ENCODE peak calls at places on chromosomes 12 and 14, in nine cellular contexts. One of them, this sample, is unnamed.

GRCh38 chr12:9673404-9674225 is 4.1 kb downstream of the CLEC2D start:
- DNase-seq in T follicular helper cell: peak
- DNase-seq in Calu3: peak
- DNase-seq in A549: peak
- DNase-seq in tibial nerve: no peak
- DNase-seq in cardiac muscle cell: peak
- DNase-seq in type B pancreatic cell: no peak
- DNase-seq in astrocyte of the spinal cord: peak
- DNase-seq in endothelial cell: no peak
- DNase-seq in this sample: no peak

GRCh38 chr14:72775923-72776554 is 117.9 kb downstream of the DPF3 start:
- DNase-seq in T follicular helper cell: no peak
- DNase-seq in Calu3: no peak
- DNase-seq in A549: no peak
- DNase-seq in tibial nerve: no peak
- DNase-seq in cardiac muscle cell: no peak
- DNase-seq in type B pancreatic cell: peak
- DNase-seq in astrocyte of the spinal cord: no peak
- DNase-seq in endothelial cell: no peak
- DNase-seq in this sample: no peak

GRCh38 chr12:64192644-64193043 is 29.5 kb downstream of the KICS2 start:
- DNase-seq in T follicular helper cell: no peak
- DNase-seq in Calu3: no peak
- DNase-seq in A549: no peak
- DNase-seq in tibial nerve: no peak
- DNase-seq in cardiac muscle cell: no peak
- DNase-seq in type B pancreatic cell: no peak
- DNase-seq in astrocyte of the spinal cord: no peak
- DNase-seq in endothelial cell: no peak
- DNase-seq in this sample: no peak

GRCh38 chr12:109818900-109819500 is 14.2 kb downstream of the TRPV4 start:
- DNase-seq in T follicular helper cell: no peak
- DNase-seq in Calu3: no peak
- DNase-seq in A549: peak
- DNase-seq in tibial nerve: no peak
- DNase-seq in cardiac muscle cell: no peak
- DNase-seq in type B pancreatic cell: no peak
- DNase-seq in astrocyte of the spinal cord: no peak
- DNase-seq in endothelial cell: no peak
- DNase-seq in this sample: no peak

GRCh38 chr14:74501135-74501614 is 7.6 kb downstream of the ISCA2 start:
- DNase-seq in T follicular helper cell: no peak
- DNase-seq in Calu3: peak
- DNase-seq in A549: peak
- DNase-seq in tibial nerve: peak
- DNase-seq in cardiac muscle cell: peak
- DNase-seq in type B pancreatic cell: no peak
- DNase-seq in astrocyte of the spinal cord: peak
- DNase-seq in endothelial cell: peak
- DNase-seq in this sample: peak

GRCh38 chr14:102523200-102524025 is 13.8 kb upstream of the ANKRD9 start:
- DNase-seq in T follicular helper cell: no peak
- DNase-seq in Calu3: no peak
- DNase-seq in A549: no peak
- DNase-seq in tibial nerve: no peak
- DNase-seq in cardiac muscle cell: no peak
- DNase-seq in type B pancreatic cell: no peak
- DNase-seq in astrocyte of the spinal cord: no peak
- DNase-seq in endothelial cell: no peak
- DNase-seq in this sample: no peak

GRCh38 chr14:34994668-34995067 is 11.9 kb downstream of the SRP54 start:
- DNase-seq in T follicular helper cell: no peak
- DNase-seq in Calu3: no peak
- DNase-seq in A549: no peak
- DNase-seq in tibial nerve: no peak
- DNase-seq in cardiac muscle cell: no peak
- DNase-seq in type B pancreatic cell: no peak
- DNase-seq in astrocyte of the spinal cord: no peak
- DNase-seq in endothelial cell: no peak
- DNase-seq in this sample: no peak

GRCh38 chr12:80815351-80815750 is 98.6 kb downstream of the MYF5 start:
- DNase-seq in T follicular helper cell: no peak
- DNase-seq in Calu3: no peak
- DNase-seq in A549: no peak
- DNase-seq in tibial nerve: no peak
- DNase-seq in cardiac muscle cell: no peak
- DNase-seq in type B pancreatic cell: no peak
- DNase-seq in astrocyte of the spinal cord: no peak
- DNase-seq in endothelial cell: no peak
- DNase-seq in this sample: no peak

GRCh38 chr12:27682534-27682933 is 13.7 kb upstream of the REP15 start:
- DNase-seq in T follicular helper cell: no peak
- DNase-seq in Calu3: no peak
- DNase-seq in A549: no peak
- DNase-seq in tibial nerve: no peak
- DNase-seq in cardiac muscle cell: no peak
- DNase-seq in type B pancreatic cell: no peak
- DNase-seq in astrocyte of the spinal cord: peak
- DNase-seq in endothelial cell: no peak
- DNase-seq in this sample: no peak

GRCh38 chr12:3228587-3228986 is 151.4 kb downstream of the TSPAN9 start:
- DNase-seq in T follicular helper cell: no peak
- DNase-seq in Calu3: no peak
- DNase-seq in A549: no peak
- DNase-seq in tibial nerve: no peak
- DNase-seq in cardiac muscle cell: no peak
- DNase-seq in type B pancreatic cell: no peak
- DNase-seq in astrocyte of the spinal cord: no peak
- DNase-seq in endothelial cell: no peak
- DNase-seq in this sample: no peak

GRCh38 chr12:104478396-104479140 is 21.8 kb downstream of the CHST11 start:
- DNase-seq in T follicular helper cell: no peak
- DNase-seq in Calu3: no peak
- DNase-seq in A549: no peak
- DNase-seq in tibial nerve: no peak
- DNase-seq in cardiac muscle cell: no peak
- DNase-seq in type B pancreatic cell: no peak
- DNase-seq in astrocyte of the spinal cord: peak
- DNase-seq in endothelial cell: no peak
- DNase-seq in this sample: no peak

GRCh38 chr14:96564389-96564788 is 62.2 kb downstream of the PAPOLA start:
- DNase-seq in T follicular helper cell: no peak
- DNase-seq in Calu3: no peak
- DNase-seq in A549: no peak
- DNase-seq in tibial nerve: no peak
- DNase-seq in cardiac muscle cell: no peak
- DNase-seq in type B pancreatic cell: no peak
- DNase-seq in astrocyte of the spinal cord: no peak
- DNase-seq in endothelial cell: no peak
- DNase-seq in this sample: no peak

GRCh38 chr14:104707629-104708595 is 16.1 kb upstream of the ADSS1 start:
- DNase-seq in T follicular helper cell: no peak
- DNase-seq in Calu3: no peak
- DNase-seq in A549: no peak
- DNase-seq in tibial nerve: no peak
- DNase-seq in cardiac muscle cell: no peak
- DNase-seq in type B pancreatic cell: no peak
- DNase-seq in astrocyte of the spinal cord: no peak
- DNase-seq in endothelial cell: no peak
- DNase-seq in this sample: no peak

GRCh38 chr12:79553863-79554574 is 136.7 kb downstream of the PAWR start:
- DNase-seq in T follicular helper cell: no peak
- DNase-seq in Calu3: no peak
- DNase-seq in A549: no peak
- DNase-seq in tibial nerve: no peak
- DNase-seq in cardiac muscle cell: no peak
- DNase-seq in type B pancreatic cell: no peak
- DNase-seq in astrocyte of the spinal cord: no peak
- DNase-seq in endothelial cell: no peak
- DNase-seq in this sample: no peak

GRCh38 chr12:12726543-12727093 is 9.4 kb downstream of the CDKN1B start:
- DNase-seq in T follicular helper cell: no peak
- DNase-seq in Calu3: no peak
- DNase-seq in A549: peak
- DNase-seq in tibial nerve: no peak
- DNase-seq in cardiac muscle cell: no peak
- DNase-seq in type B pancreatic cell: no peak
- DNase-seq in astrocyte of the spinal cord: peak
- DNase-seq in endothelial cell: no peak
- DNase-seq in this sample: no peak

GRCh38 chr12:102879144-102879763 is 37.8 kb downstream of the PAH start:
- DNase-seq in T follicular helper cell: no peak
- DNase-seq in Calu3: peak
- DNase-seq in A549: peak
- DNase-seq in tibial nerve: peak
- DNase-seq in cardiac muscle cell: peak
- DNase-seq in type B pancreatic cell: no peak
- DNase-seq in astrocyte of the spinal cord: no peak
- DNase-seq in endothelial cell: peak
- DNase-seq in this sample: peak

GRCh38 chr12:43148711-43149110 is 403.3 kb downstream of the ADAMTS20 start:
- DNase-seq in T follicular helper cell: no peak
- DNase-seq in Calu3: no peak
- DNase-seq in A549: no peak
- DNase-seq in tibial nerve: no peak
- DNase-seq in cardiac muscle cell: no peak
- DNase-seq in type B pancreatic cell: no peak
- DNase-seq in astrocyte of the spinal cord: no peak
- DNase-seq in endothelial cell: no peak
- DNase-seq in this sample: no peak

GRCh38 chr12:121364657-121365265 is 12.6 kb upstream of the ANAPC5 start:
- DNase-seq in T follicular helper cell: no peak
- DNase-seq in Calu3: no peak
- DNase-seq in A549: no peak
- DNase-seq in tibial nerve: no peak
- DNase-seq in cardiac muscle cell: no peak
- DNase-seq in type B pancreatic cell: no peak
- DNase-seq in astrocyte of the spinal cord: peak
- DNase-seq in endothelial cell: no peak
- DNase-seq in this sample: no peak

GRCh38 chr12:11794311-11794710 is 144.8 kb downstream of the ETV6 start:
- DNase-seq in T follicular helper cell: no peak
- DNase-seq in Calu3: no peak
- DNase-seq in A549: no peak
- DNase-seq in tibial nerve: no peak
- DNase-seq in cardiac muscle cell: peak
- DNase-seq in type B pancreatic cell: no peak
- DNase-seq in astrocyte of the spinal cord: no peak
- DNase-seq in endothelial cell: no peak
- DNase-seq in this sample: no peak

GRCh38 chr12:106863185-106863584 is 88.7 kb downstream of the RIC8B start:
- DNase-seq in T follicular helper cell: no peak
- DNase-seq in Calu3: no peak
- DNase-seq in A549: no peak
- DNase-seq in tibial nerve: no peak
- DNase-seq in cardiac muscle cell: no peak
- DNase-seq in type B pancreatic cell: no peak
- DNase-seq in astrocyte of the spinal cord: no peak
- DNase-seq in endothelial cell: no peak
- DNase-seq in this sample: no peak

GRCh38 chr12:34400986-34401658 is 378.8 kb downstream of the ALG10 start:
- DNase-seq in T follicular helper cell: no peak
- DNase-seq in Calu3: no peak
- DNase-seq in A549: no peak
- DNase-seq in tibial nerve: peak
- DNase-seq in cardiac muscle cell: no peak
- DNase-seq in type B pancreatic cell: peak
- DNase-seq in astrocyte of the spinal cord: no peak
- DNase-seq in endothelial cell: peak
- DNase-seq in this sample: no peak

GRCh38 chr12:124036117-124037109 is 63.4 kb downstream of the ZNF664 start:
- DNase-seq in T follicular helper cell: peak
- DNase-seq in Calu3: peak
- DNase-seq in A549: peak
- DNase-seq in tibial nerve: no peak
- DNase-seq in cardiac muscle cell: peak
- DNase-seq in type B pancreatic cell: no peak
- DNase-seq in astrocyte of the spinal cord: peak
- DNase-seq in endothelial cell: peak
- DNase-seq in this sample: peak

GRCh38 chr12:56839489-56840442 is 76.6 kb downstream of the HSD17B6 start:
- DNase-seq in T follicular helper cell: no peak
- DNase-seq in Calu3: peak
- DNase-seq in A549: peak
- DNase-seq in tibial nerve: no peak
- DNase-seq in cardiac muscle cell: peak
- DNase-seq in type B pancreatic cell: no peak
- DNase-seq in astrocyte of the spinal cord: peak
- DNase-seq in endothelial cell: peak
- DNase-seq in this sample: peak

GRCh38 chr14:22549981-22550670 is 38.9 kb downstream of the DAD1 start:
- DNase-seq in T follicular helper cell: peak
- DNase-seq in Calu3: no peak
- DNase-seq in A549: no peak
- DNase-seq in tibial nerve: no peak
- DNase-seq in cardiac muscle cell: no peak
- DNase-seq in type B pancreatic cell: no peak
- DNase-seq in astrocyte of the spinal cord: peak
- DNase-seq in endothelial cell: no peak
- DNase-seq in this sample: no peak

GRCh38 chr14:20262642-20263128 is 23.6 kb downstream of the OR11H4 start:
- DNase-seq in T follicular helper cell: no peak
- DNase-seq in Calu3: no peak
- DNase-seq in A549: peak
- DNase-seq in tibial nerve: no peak
- DNase-seq in cardiac muscle cell: no peak
- DNase-seq in type B pancreatic cell: no peak
- DNase-seq in astrocyte of the spinal cord: no peak
- DNase-seq in endothelial cell: no peak
- DNase-seq in this sample: no peak

GRCh38 chr12:118850244-118850825 is 131.0 kb upstream of the SRRM4 start:
- DNase-seq in T follicular helper cell: no peak
- DNase-seq in Calu3: peak
- DNase-seq in A549: peak
- DNase-seq in tibial nerve: no peak
- DNase-seq in cardiac muscle cell: no peak
- DNase-seq in type B pancreatic cell: no peak
- DNase-seq in astrocyte of the spinal cord: no peak
- DNase-seq in endothelial cell: peak
- DNase-seq in this sample: peak

GRCh38 chr12:30792648-30793499 is 38.1 kb upstream of the CAPRIN2 start:
- DNase-seq in T follicular helper cell: no peak
- DNase-seq in Calu3: peak
- DNase-seq in A549: peak
- DNase-seq in tibial nerve: no peak
- DNase-seq in cardiac muscle cell: no peak
- DNase-seq in type B pancreatic cell: no peak
- DNase-seq in astrocyte of the spinal cord: peak
- DNase-seq in endothelial cell: no peak
- DNase-seq in this sample: no peak

GRCh38 chr12:25583545-25583944 is 30.5 kb upstream of the LMNTD1 start:
- DNase-seq in T follicular helper cell: no peak
- DNase-seq in Calu3: peak
- DNase-seq in A549: peak
- DNase-seq in tibial nerve: no peak
- DNase-seq in cardiac muscle cell: peak
- DNase-seq in type B pancreatic cell: no peak
- DNase-seq in astrocyte of the spinal cord: no peak
- DNase-seq in endothelial cell: no peak
- DNase-seq in this sample: no peak

GRCh38 chr12:49929581-49929980 is 21.0 kb upstream of the AQP2 start:
- DNase-seq in T follicular helper cell: no peak
- DNase-seq in Calu3: no peak
- DNase-seq in A549: no peak
- DNase-seq in tibial nerve: no peak
- DNase-seq in cardiac muscle cell: no peak
- DNase-seq in type B pancreatic cell: no peak
- DNase-seq in astrocyte of the spinal cord: no peak
- DNase-seq in endothelial cell: no peak
- DNase-seq in this sample: no peak

GRCh38 chr14:86790408-86791364 is 1202.3 kb downstream of the GALC start:
- DNase-seq in T follicular helper cell: no peak
- DNase-seq in Calu3: no peak
- DNase-seq in A549: no peak
- DNase-seq in tibial nerve: no peak
- DNase-seq in cardiac muscle cell: no peak
- DNase-seq in type B pancreatic cell: no peak
- DNase-seq in astrocyte of the spinal cord: no peak
- DNase-seq in endothelial cell: no peak
- DNase-seq in this sample: no peak

GRCh38 chr14:80996049-80996901 is 40.9 kb downstream of the TSHR start:
- DNase-seq in T follicular helper cell: no peak
- DNase-seq in Calu3: peak
- DNase-seq in A549: peak
- DNase-seq in tibial nerve: no peak
- DNase-seq in cardiac muscle cell: peak
- DNase-seq in type B pancreatic cell: no peak
- DNase-seq in astrocyte of the spinal cord: peak
- DNase-seq in endothelial cell: peak
- DNase-seq in this sample: no peak